ENCODE peak calls at places on chromosomes 4 and X, in nine cellular contexts. I, B, N, F, Y, R, J, G and E are unnamed samples.

GRCh38 chr4:151257704-151258103 is 19.3 kb upstream of the PRSS48 start:
- DNase-seq in I (no peak), B (no peak), N (no peak), F (no peak), Y (no peak), R (no peak), J (no peak), G (no peak), E (no peak)

GRCh38 chr4:118036336-118036735 is 2.0 kb downstream of the NDST3 start:
- DNase-seq in I (no peak), B (no peak), N (no peak), F (no peak), Y (no peak), R (no peak), J (no peak), G (no peak), E (no peak)

GRCh38 chrX:1502853-1503252 is 34.1 kb downstream of the P2RY8 start:
- DNase-seq in I (no peak), B (no peak), N (no peak), F (no peak), Y (no peak), R (no peak), J (no peak), G (no peak), E (peak; percentile 25)

GRCh38 chr4:181752516-181752915 is 490.7 kb upstream of the TENM3 start:
- DNase-seq in I (no peak), B (no peak), N (no peak), F (no peak), Y (no peak), R (no peak), J (no peak), G (no peak), E (no peak)

GRCh38 chrX:118552501-118552900 is 56.9 kb downstream of the DOCK11 start:
- DNase-seq in I (no peak), B (no peak), N (peak; percentile 10), F (no peak), Y (no peak), R (peak; percentile 71), J (no peak), G (no peak), E (no peak)

GRCh38 chrX:39396358-39396995 is 595.2 kb downstream of the MID1IP1 start:
- DNase-seq in I (no peak), B (no peak), N (no peak), F (no peak), Y (peak; percentile 16), R (no peak), J (no peak), G (no peak), E (no peak)

GRCh38 chrX:40105016-40105790 is 7.4 kb upstream of the BCOR start:
- DNase-seq in I (peak; percentile 8), B (peak; percentile 76), N (peak; percentile 21), F (no peak), Y (peak; percentile 69), R (no peak), J (peak; percentile 84), G (peak; percentile 59), E (peak; percentile 79)

GRCh38 chr4:23947826-23948225 is 58.0 kb upstream of the PPARGC1A start:
- DNase-seq in I (no peak), B (no peak), N (no peak), F (no peak), Y (no peak), R (peak; percentile 11), J (no peak), G (no peak), E (no peak)

GRCh38 chrX:150148749-150149672 is 210.7 kb upstream of the EOLA2 start:
- DNase-seq in I (no peak), B (no peak), N (no peak), F (no peak), Y (no peak), R (peak; percentile 16), J (no peak), G (no peak), E (no peak)

GRCh38 chr4:81506731-81507130 is 35.0 kb upstream of the RASGEF1B start:
- DNase-seq in I (no peak), B (no peak), N (no peak), F (no peak), Y (no peak), R (no peak), J (no peak), G (no peak), E (no peak)

GRCh38 chrX:13376857-13377441 is 57.1 kb upstream of the ATXN3L start:
- DNase-seq in I (no peak), B (no peak), N (no peak), F (no peak), Y (no peak), R (peak; percentile 95), J (no peak), G (no peak), E (no peak)

GRCh38 chrX:139560221-139560620 is 29.7 kb downstream of the F9 start:
- DNase-seq in I (no peak), B (no peak), N (no peak), F (no peak), Y (no peak), R (peak; percentile 0), J (no peak), G (no peak), E (no peak)

GRCh38 chr4:185115827-185116232 is 27.2 kb upstream of the SLC25A4 start:
- DNase-seq in I (peak; percentile 51), B (peak; percentile 80), N (no peak), F (no peak), Y (peak; percentile 56), R (peak; percentile 94), J (peak; percentile 87), G (peak; percentile 74), E (peak; percentile 69)

GRCh38 chrX:17374619-17375360 is at the start of gene NHS:
- DNase-seq in I (peak; percentile 15), B (peak; percentile 79), N (peak; percentile 68), F (peak; percentile 51), Y (peak; percentile 90), R (peak; percentile 63), J (peak; percentile 91), G (peak; percentile 63), E (peak; percentile 72)

GRCh38 chr4:73721419-73721818 is 18.9 kb upstream of the CXCL8 start:
- DNase-seq in I (no peak), B (no peak), N (no peak), F (no peak), Y (no peak), R (peak; percentile 77), J (no peak), G (no peak), E (no peak)

GRCh38 chrX:66015152-66015827 is 24.6 kb downstream of the VSIG4 start:
- DNase-seq in I (no peak), B (no peak), N (no peak), F (no peak), Y (no peak), R (no peak), J (peak; percentile 45), G (peak; percentile 9), E (no peak)

GRCh38 chr4:58825278-58825677 is 1715.1 kb upstream of the IGFBP7 start:
- DNase-seq in I (no peak), B (no peak), N (no peak), F (no peak), Y (no peak), R (no peak), J (no peak), G (no peak), E (no peak)

GRCh38 chrX:134625315-134625718 is 33.0 kb downstream of the PLAC1 start:
- DNase-seq in I (peak; percentile 26), B (no peak), N (no peak), F (no peak), Y (no peak), R (no peak), J (no peak), G (peak; percentile 14), E (no peak)

GRCh38 chr4:85861064-85861767 is 386.3 kb downstream of the ARHGAP24 start:
- DNase-seq in I (peak; percentile 83), B (no peak), N (no peak), F (no peak), Y (no peak), R (peak; percentile 15), J (no peak), G (no peak), E (no peak)

GRCh38 chr4:102511830-102512605 is 10.9 kb downstream of the NFKB1 start:
- DNase-seq in I (no peak), B (no peak), N (no peak), F (no peak), Y (no peak), R (no peak), J (no peak), G (no peak), E (no peak)

GRCh38 chr4:100098681-100099080 is 91.6 kb downstream of the DDIT4L start:
- DNase-seq in I (no peak), B (no peak), N (no peak), F (no peak), Y (peak; percentile 40), R (no peak), J (no peak), G (no peak), E (no peak)

GRCh38 chr4:186118582-186118981 is 14.1 kb downstream of the FAM149A start:
- DNase-seq in I (no peak), B (no peak), N (no peak), F (no peak), Y (no peak), R (no peak), J (no peak), G (no peak), E (no peak)

GRCh38 chr4:106266201-106266600 is 49.8 kb downstream of the TBCK start:
- DNase-seq in I (peak; percentile 72), B (no peak), N (peak; percentile 2), F (no peak), Y (no peak), R (peak; percentile 68), J (no peak), G (no peak), E (no peak)
- TF ChIP-seq CTCF in I (peak; percentile 40), B (peak; percentile 48), N (peak; percentile 73), F (peak; percentile 32), Y (peak; percentile 38), R (peak; percentile 69), J (peak; percentile 57), G (peak; percentile 41), E (peak; percentile 50)

GRCh38 chrX:25029288-25029687 is 13.5 kb upstream of the ARX start:
- DNase-seq in I (no peak), B (no peak), N (no peak), F (no peak), Y (no peak), R (no peak), J (no peak), G (no peak), E (no peak)
- H3K27ac ChIP-seq in I (no peak overlapping the region), B (no peak overlapping the region), N (no peak overlapping the region), F (no peak overlapping the region), Y (no peak overlapping the region), R (no peak overlapping the region), J (no peak overlapping the region), G (no peak overlapping the region), E (no peak overlapping the region)

GRCh38 chr4:176635372-176636261 is 157.1 kb downstream of the VEGFC start:
- DNase-seq in I (peak; percentile 68), B (no peak), N (peak; percentile 80), F (no peak), Y (no peak), R (peak; percentile 90), J (no peak), G (no peak), E (no peak)
- TF ChIP-seq CTCF in I (no peak), B (no peak), N (no peak), F (no peak), Y (no peak), R (peak; percentile 22), J (no peak), G (no peak), E (no peak)

DNA sequence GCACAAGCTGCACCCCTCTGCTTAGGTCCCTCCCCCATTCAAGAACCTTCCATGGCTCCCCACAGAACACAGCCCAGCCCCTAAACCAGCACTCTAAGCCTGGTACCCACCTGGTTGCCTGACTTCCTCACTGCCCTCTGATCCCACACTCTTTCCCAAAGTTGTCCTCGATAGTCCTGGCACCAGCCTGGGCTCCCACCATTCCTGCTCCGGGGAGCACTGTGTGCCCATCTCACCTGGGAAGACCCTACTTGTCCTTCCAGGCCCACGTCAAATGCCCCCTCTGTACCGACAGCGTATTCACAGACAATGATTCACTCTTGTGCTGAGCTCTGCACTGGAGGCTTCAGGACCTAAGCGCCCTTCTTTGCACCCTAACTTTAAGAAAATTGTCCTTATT is 40.1 kb downstream of the ABLIM2 start:
- DNase-seq in I (no peak), B (no peak), N (no peak), F (no peak), Y (no peak), R (no peak), J (peak; percentile 49), G (no peak), E (no peak)
- H3K27ac ChIP-seq in I (no peak overlapping the region), B (peak overlapping the region; percentile 62), N (no peak overlapping the region), F (no peak overlapping the region), Y (no peak overlapping the region), R (no peak overlapping the region), J (peak overlapping the region; percentile 29), G (no peak overlapping the region), E (no peak overlapping the region)